ENCODE peak calls at places on chromosomes 3 and 15, in seven cellular contexts. One of them, this sample, is unnamed.

GRCh38 chr3:39107874-39108308 is 411 bp downstream of the TTC21A start:
- DNase-seq in cardiac muscle cell: no peak
- DNase-seq in heart left ventricle: no peak
- DNase-seq in brain microvascular endothelial cell: no peak
- DNase-seq in dorsolateral prefrontal cortex: no peak
- DNase-seq in A549: no peak
- DNase-seq in uterus: no peak
- DNase-seq in this sample: no peak

GRCh38 chr3:107928084-107928445 is 162.8 kb downstream of the CD47 start:
- DNase-seq in cardiac muscle cell: peak
- DNase-seq in heart left ventricle: no peak
- DNase-seq in brain microvascular endothelial cell: peak
- DNase-seq in dorsolateral prefrontal cortex: no peak
- DNase-seq in A549: peak
- DNase-seq in uterus: no peak
- DNase-seq in this sample: no peak

GRCh38 chr3:32498992-32499391 is 3.7 kb downstream of the CMTM6 start:
- DNase-seq in cardiac muscle cell: no peak
- DNase-seq in heart left ventricle: no peak
- DNase-seq in brain microvascular endothelial cell: no peak
- DNase-seq in dorsolateral prefrontal cortex: no peak
- DNase-seq in A549: no peak
- DNase-seq in uterus: no peak
- DNase-seq in this sample: no peak

GRCh38 chr15:65189102-65189740 is 4.1 kb upstream of the CLPX start:
- DNase-seq in cardiac muscle cell: peak
- DNase-seq in heart left ventricle: no peak
- DNase-seq in brain microvascular endothelial cell: peak
- DNase-seq in dorsolateral prefrontal cortex: no peak
- DNase-seq in A549: peak
- DNase-seq in uterus: no peak
- DNase-seq in this sample: no peak

GRCh38 chr3:166243511-166243910 is 406.3 kb upstream of the BCHE start:
- DNase-seq in cardiac muscle cell: no peak
- DNase-seq in heart left ventricle: no peak
- DNase-seq in brain microvascular endothelial cell: no peak
- DNase-seq in dorsolateral prefrontal cortex: no peak
- DNase-seq in A549: no peak
- DNase-seq in uterus: no peak
- DNase-seq in this sample: no peak

GRCh38 chr3:18357747-18358146 is 67.4 kb downstream of the SATB1 start:
- DNase-seq in cardiac muscle cell: no peak
- DNase-seq in heart left ventricle: no peak
- DNase-seq in brain microvascular endothelial cell: no peak
- DNase-seq in dorsolateral prefrontal cortex: no peak
- DNase-seq in A549: no peak
- DNase-seq in uterus: no peak
- DNase-seq in this sample: no peak

GRCh38 chr3:54094926-54095325 is 27.4 kb upstream of the CACNA2D3 start:
- DNase-seq in cardiac muscle cell: peak
- DNase-seq in heart left ventricle: no peak
- DNase-seq in brain microvascular endothelial cell: no peak
- DNase-seq in dorsolateral prefrontal cortex: no peak
- DNase-seq in A549: no peak
- DNase-seq in uterus: no peak
- DNase-seq in this sample: no peak

GRCh38 chr3:178845446-178846118 is 226.0 kb downstream of the ZMAT3 start:
- DNase-seq in cardiac muscle cell: no peak
- DNase-seq in heart left ventricle: no peak
- DNase-seq in brain microvascular endothelial cell: peak
- DNase-seq in dorsolateral prefrontal cortex: no peak
- DNase-seq in A549: no peak
- DNase-seq in uterus: no peak
- DNase-seq in this sample: no peak

GRCh38 chr3:82410366-82410765 is 648.9 kb upstream of the GBE1 start:
- DNase-seq in cardiac muscle cell: no peak
- DNase-seq in heart left ventricle: no peak
- DNase-seq in brain microvascular endothelial cell: no peak
- DNase-seq in dorsolateral prefrontal cortex: no peak
- DNase-seq in A549: no peak
- DNase-seq in uterus: no peak
- DNase-seq in this sample: no peak

GRCh38 chr3:169432692-169433432 is 230.7 kb downstream of the MECOM start:
- DNase-seq in cardiac muscle cell: no peak
- DNase-seq in heart left ventricle: no peak
- DNase-seq in brain microvascular endothelial cell: no peak
- DNase-seq in dorsolateral prefrontal cortex: no peak
- DNase-seq in A549: no peak
- DNase-seq in uterus: no peak
- DNase-seq in this sample: no peak

GRCh38 chr3:107404727-107405519 is 27.7 kb downstream of the CCDC54 start:
- DNase-seq in cardiac muscle cell: peak
- DNase-seq in heart left ventricle: no peak
- DNase-seq in brain microvascular endothelial cell: peak
- DNase-seq in dorsolateral prefrontal cortex: no peak
- DNase-seq in A549: no peak
- DNase-seq in uterus: no peak
- DNase-seq in this sample: no peak

GRCh38 chr15:78685157-78685830 is 44.3 kb upstream of the CHRNB4 start:
- DNase-seq in cardiac muscle cell: no peak
- DNase-seq in heart left ventricle: no peak
- DNase-seq in brain microvascular endothelial cell: no peak
- DNase-seq in dorsolateral prefrontal cortex: no peak
- DNase-seq in A549: no peak
- DNase-seq in uterus: no peak
- DNase-seq in this sample: no peak

GRCh38 chr3:117202415-117202814 is 492.8 kb downstream of the TUSC7 start:
- DNase-seq in cardiac muscle cell: no peak
- DNase-seq in heart left ventricle: no peak
- DNase-seq in brain microvascular endothelial cell: no peak
- DNase-seq in dorsolateral prefrontal cortex: no peak
- DNase-seq in A549: no peak
- DNase-seq in uterus: no peak
- DNase-seq in this sample: no peak
- H3K27ac ChIP-seq in cardiac muscle cell: no peak
- H3K27ac ChIP-seq in heart left ventricle: no peak
- H3K27ac ChIP-seq in brain microvascular endothelial cell: no peak
- H3K27ac ChIP-seq in dorsolateral prefrontal cortex: no peak
- H3K27ac ChIP-seq in A549: no peak
- H3K27ac ChIP-seq in uterus: no peak
- H3K27ac ChIP-seq in this sample: no peak

GRCh38 chr3:43379343-43379742 is 93.0 kb downstream of the SNRK start:
- DNase-seq in cardiac muscle cell: peak
- DNase-seq in heart left ventricle: no peak
- DNase-seq in brain microvascular endothelial cell: peak
- DNase-seq in dorsolateral prefrontal cortex: no peak
- DNase-seq in A549: no peak
- DNase-seq in uterus: peak
- DNase-seq in this sample: no peak
- H3K27ac ChIP-seq in cardiac muscle cell: no peak
- H3K27ac ChIP-seq in heart left ventricle: no peak
- H3K27ac ChIP-seq in brain microvascular endothelial cell: peak
- H3K27ac ChIP-seq in dorsolateral prefrontal cortex: no peak
- H3K27ac ChIP-seq in A549: no peak
- H3K27ac ChIP-seq in uterus: peak
- H3K27ac ChIP-seq in this sample: no peak

GRCh38 chr15:74202461-74203401 is at the start of gene STRA6:
- DNase-seq in cardiac muscle cell: no peak
- DNase-seq in heart left ventricle: no peak
- DNase-seq in brain microvascular endothelial cell: no peak
- DNase-seq in dorsolateral prefrontal cortex: no peak
- DNase-seq in A549: peak
- DNase-seq in uterus: no peak
- DNase-seq in this sample: no peak

GRCh38 chr15:74200871-74201419 is 1.6 kb downstream of the STRA6 start:
- DNase-seq in cardiac muscle cell: peak
- DNase-seq in heart left ventricle: no peak
- DNase-seq in brain microvascular endothelial cell: peak
- DNase-seq in dorsolateral prefrontal cortex: no peak
- DNase-seq in A549: no peak
- DNase-seq in uterus: peak
- DNase-seq in this sample: no peak

GRCh38 chr15:74203914-74204431 is 1.4 kb upstream of the STRA6 start:
- DNase-seq in cardiac muscle cell: peak
- DNase-seq in heart left ventricle: no peak
- DNase-seq in brain microvascular endothelial cell: peak
- DNase-seq in dorsolateral prefrontal cortex: no peak
- DNase-seq in A549: no peak
- DNase-seq in uterus: peak
- DNase-seq in this sample: no peak

GRCh38 chr15:74200394-74200793 is 2.2 kb downstream of the STRA6 start:
- DNase-seq in cardiac muscle cell: peak
- DNase-seq in heart left ventricle: no peak
- DNase-seq in brain microvascular endothelial cell: peak
- DNase-seq in dorsolateral prefrontal cortex: no peak
- DNase-seq in A549: peak
- DNase-seq in uterus: peak
- DNase-seq in this sample: no peak

GRCh38 chr15:74201656-74202420 is 749 bp downstream of the STRA6 start:
- DNase-seq in cardiac muscle cell: no peak
- DNase-seq in heart left ventricle: no peak
- DNase-seq in brain microvascular endothelial cell: peak
- DNase-seq in dorsolateral prefrontal cortex: no peak
- DNase-seq in A549: no peak
- DNase-seq in uterus: no peak
- DNase-seq in this sample: no peak
- H3K27ac ChIP-seq in cardiac muscle cell: peak
- H3K27ac ChIP-seq in heart left ventricle: no peak
- H3K27ac ChIP-seq in brain microvascular endothelial cell: peak
- H3K27ac ChIP-seq in dorsolateral prefrontal cortex: no peak
- H3K27ac ChIP-seq in A549: peak
- H3K27ac ChIP-seq in uterus: peak
- H3K27ac ChIP-seq in this sample: no peak

GRCh38 chr15:31265090-31265870 is 61.4 kb upstream of the KLF13 start:
- DNase-seq in cardiac muscle cell: no peak
- DNase-seq in heart left ventricle: no peak
- DNase-seq in brain microvascular endothelial cell: no peak
- DNase-seq in dorsolateral prefrontal cortex: peak
- DNase-seq in A549: no peak
- DNase-seq in uterus: no peak
- DNase-seq in this sample: no peak
- H3K27ac ChIP-seq in cardiac muscle cell: no peak
- H3K27ac ChIP-seq in heart left ventricle: no peak
- H3K27ac ChIP-seq in brain microvascular endothelial cell: no peak
- H3K27ac ChIP-seq in dorsolateral prefrontal cortex: peak
- H3K27ac ChIP-seq in A549: no peak
- H3K27ac ChIP-seq in uterus: no peak
- H3K27ac ChIP-seq in this sample: peak

GRCh38 chr3:161291191-161291901 is 70.2 kb downstream of the NMD3 start:
- DNase-seq in cardiac muscle cell: no peak
- DNase-seq in heart left ventricle: no peak
- DNase-seq in brain microvascular endothelial cell: no peak
- DNase-seq in dorsolateral prefrontal cortex: no peak
- DNase-seq in A549: no peak
- DNase-seq in uterus: no peak
- DNase-seq in this sample: peak
- H3K27ac ChIP-seq in cardiac muscle cell: no peak
- H3K27ac ChIP-seq in heart left ventricle: no peak
- H3K27ac ChIP-seq in brain microvascular endothelial cell: no peak
- H3K27ac ChIP-seq in dorsolateral prefrontal cortex: no peak
- H3K27ac ChIP-seq in A549: no peak
- H3K27ac ChIP-seq in uterus: no peak
- H3K27ac ChIP-seq in this sample: no peak

GRCh38 chr3:58237940-58238681 is 519 bp downstream of the ABHD6 start:
- DNase-seq in cardiac muscle cell: no peak
- DNase-seq in heart left ventricle: peak
- DNase-seq in brain microvascular endothelial cell: no peak
- DNase-seq in dorsolateral prefrontal cortex: peak
- DNase-seq in A549: peak
- DNase-seq in uterus: peak
- DNase-seq in this sample: peak
- H3K27ac ChIP-seq in cardiac muscle cell: no peak
- H3K27ac ChIP-seq in heart left ventricle: no peak
- H3K27ac ChIP-seq in brain microvascular endothelial cell: peak
- H3K27ac ChIP-seq in dorsolateral prefrontal cortex: peak
- H3K27ac ChIP-seq in A549: peak
- H3K27ac ChIP-seq in uterus: peak
- H3K27ac ChIP-seq in this sample: peak

GRCh38 chr3:187062526-187063177 is 76.6 kb downstream of the RPL39L start:
- DNase-seq in cardiac muscle cell: peak
- DNase-seq in heart left ventricle: no peak
- DNase-seq in brain microvascular endothelial cell: peak
- DNase-seq in dorsolateral prefrontal cortex: no peak
- DNase-seq in A549: no peak
- DNase-seq in uterus: no peak
- DNase-seq in this sample: no peak
- H3K27ac ChIP-seq in cardiac muscle cell: peak
- H3K27ac ChIP-seq in heart left ventricle: no peak
- H3K27ac ChIP-seq in brain microvascular endothelial cell: no peak
- H3K27ac ChIP-seq in dorsolateral prefrontal cortex: no peak
- H3K27ac ChIP-seq in A549: peak
- H3K27ac ChIP-seq in uterus: no peak
- H3K27ac ChIP-seq in this sample: no peak

GRCh38 chr15:90902996-90903732 is at the start of gene MAN2A2:
- DNase-seq in cardiac muscle cell: peak
- DNase-seq in heart left ventricle: peak
- DNase-seq in brain microvascular endothelial cell: no peak
- DNase-seq in dorsolateral prefrontal cortex: no peak
- DNase-seq in A549: peak
- DNase-seq in uterus: peak
- DNase-seq in this sample: peak
- H3K27ac ChIP-seq in cardiac muscle cell: peak
- H3K27ac ChIP-seq in heart left ventricle: peak
- H3K27ac ChIP-seq in brain microvascular endothelial cell: peak
- H3K27ac ChIP-seq in dorsolateral prefrontal cortex: peak
- H3K27ac ChIP-seq in A549: peak
- H3K27ac ChIP-seq in uterus: peak
- H3K27ac ChIP-seq in this sample: peak

This sample was measured in substantia nigra.